ENCODE peak calls at places on chromosome 12, in six cellular contexts. Y, L, V, P, Q and B are unnamed samples.

GRCh38 chr12:56359851-56360767 is at the start of gene STAT2:
- DNase-seq in Y (peak; percentile 98), L (peak; percentile 99), V (peak; percentile 99), P (peak; percentile 99), Q (peak; percentile 99), B (peak; percentile 99)

GRCh38 chr12:28709996-28710685 is 438.9 kb upstream of the FAR2 start:
- DNase-seq in Y (no peak), L (no peak), V (no peak), P (no peak), Q (no peak), B (no peak)

GRCh38 chr12:100403446-100403845 is 46.6 kb downstream of the SLC17A8 start:
- DNase-seq in Y (no peak), L (no peak), V (no peak), P (no peak), Q (peak; percentile 34), B (no peak)

GRCh38 chr12:76530531-76530930 is 29.0 kb downstream of the OSBPL8 start:
- DNase-seq in Y (no peak), L (no peak), V (no peak), P (no peak), Q (peak; percentile 7), B (no peak)

GRCh38 chr12:106304001-106304421 is 1.5 kb downstream of the TCP11L2 start:
- DNase-seq in Y (no peak), L (no peak), V (no peak), P (no peak), Q (peak; percentile 24), B (no peak)

GRCh38 chr12:127077262-127078045 is 1189.5 kb upstream of the TMEM132C start:
- DNase-seq in Y (no peak), L (no peak), V (no peak), P (no peak), Q (no peak), B (no peak)

GRCh38 chr12:69415471-69416275 is 54.5 kb upstream of the FRS2 start:
- DNase-seq in Y (no peak), L (peak; percentile 72), V (no peak), P (peak; percentile 56), Q (peak; percentile 74), B (peak; percentile 82)

GRCh38 chr12:111221296-111222026 is 147.4 kb downstream of the PHETA1 start:
- DNase-seq in Y (no peak), L (no peak), V (no peak), P (no peak), Q (no peak), B (no peak)

GRCh38 chr12:18502422-18502821 is 235.4 kb downstream of the PLCZ1 start:
- DNase-seq in Y (no peak), L (no peak), V (no peak), P (no peak), Q (no peak), B (no peak)

GRCh38 chr12:54304187-54304810 is 3.5 kb upstream of the NFE2 start:
- DNase-seq in Y (no peak), L (peak; percentile 66), V (no peak), P (peak; percentile 33), Q (peak; percentile 80), B (peak; percentile 41)

GRCh38 chr12:94731733-94732360 is 81.5 kb upstream of the TMCC3 start:
- DNase-seq in Y (no peak), L (no peak), V (no peak), P (no peak), Q (no peak), B (no peak)

GRCh38 chr12:102107970-102108369 is 11.9 kb downstream of the NUP37 start:
- DNase-seq in Y (no peak), L (no peak), V (no peak), P (no peak), Q (no peak), B (no peak)

GRCh38 chr12:53052419-53053222 is 2.8 kb downstream of the TNS2 start:
- DNase-seq in Y (no peak), L (no peak), V (no peak), P (peak; percentile 92), Q (peak; percentile 65), B (peak; percentile 63)

GRCh38 chr12:120242275-120242799 is 23.2 kb downstream of the PXN start:
- DNase-seq in Y (no peak), L (no peak), V (no peak), P (no peak), Q (no peak), B (no peak)

GRCh38 chr12:120687570-120688289 is 781 bp downstream of the MLEC start:
- DNase-seq in Y (peak; percentile 50), L (peak; percentile 28), V (peak; percentile 11), P (no peak), Q (peak; percentile 54), B (no peak)

GRCh38 chr12:41769810-41770209 is 374.9 kb downstream of the GXYLT1 start:
- DNase-seq in Y (no peak), L (no peak), V (no peak), P (no peak), Q (no peak), B (no peak)

GRCh38 chr12:46267618-46268348 is 1.1 kb downstream of the SLC38A1 start:
- DNase-seq in Y (peak; percentile 49), L (no peak), V (no peak), P (peak; percentile 25), Q (peak; percentile 38), B (peak; percentile 72)

GRCh38 chr12:100733817-100734593 is 60.6 kb upstream of the ANO4 start:
- DNase-seq in Y (no peak), L (no peak), V (no peak), P (no peak), Q (peak; percentile 45), B (no peak)

GRCh38 chr12:15001733-15002471 is 29.1 kb downstream of the PDE6H start:
- DNase-seq in Y (no peak), L (peak; percentile 56), V (no peak), P (peak; percentile 78), Q (peak; percentile 60), B (peak; percentile 53)

GRCh38 chr12:46373303-46374182 is 970 bp upstream of the SLC38A2 start:
- DNase-seq in Y (peak; percentile 54), L (peak; percentile 73), V (peak; percentile 29), P (peak; percentile 60), Q (peak; percentile 72), B (peak; percentile 84)

GRCh38 chr12:123089631-123090353 is 61.1 kb downstream of the PITPNM2 start:
- DNase-seq in Y (no peak), L (no peak), V (no peak), P (no peak), Q (peak; percentile 55), B (peak; percentile 52)

GRCh38 chr12:30782316-30783173 is 27.8 kb upstream of the CAPRIN2 start:
- DNase-seq in Y (no peak), L (no peak), V (no peak), P (no peak), Q (no peak), B (peak; percentile 6)

GRCh38 chr12:51951199-51951842 is at the start of gene ACVR1B:
- DNase-seq in Y (peak; percentile 88), L (peak; percentile 98), V (peak; percentile 89), P (peak; percentile 91), Q (peak; percentile 96), B (peak; percentile 94)

GRCh38 chr12:21704847-21705246 is 47.2 kb upstream of the LDHB start:
- DNase-seq in Y (no peak), L (no peak), V (no peak), P (no peak), Q (no peak), B (no peak)